ENCODE peak calls at places on chromosomes 16 and 17, in five cellular contexts. One of them, this sample, is unnamed.

GRCh38 chr17:44345497-44346026 is 460 bp downstream of the GRN start:
- DNase-seq in heart left ventricle: peak; percentile 63
- DNase-seq in tibial artery: no peak
- DNase-seq in AG04449: no peak
- DNase-seq in gastrocnemius medialis: peak; percentile 28
- DNase-seq in this sample: peak; percentile 61

GRCh38 chr17:28750178-28751047 is 6.6 kb downstream of the TRAF4 start:
- DNase-seq in tibial artery: peak; percentile 95
- DNase-seq in AG04449: no peak
- DNase-seq in gastrocnemius medialis: peak; percentile 84
- DNase-seq in heart left ventricle: peak; percentile 94
- DNase-seq in this sample: no peak

GRCh38 chr17:82866521-82867214 is 26.8 kb upstream of the ZNF750 start:
- DNase-seq in tibial artery: no peak
- DNase-seq in gastrocnemius medialis: no peak
- DNase-seq in heart left ventricle: peak; percentile 68
- DNase-seq in AG04449: no peak
- DNase-seq in this sample: no peak

GRCh38 chr17:38752930-38753506 is 477 bp downstream of the PSMB3 start:
- DNase-seq in gastrocnemius medialis: no peak
- DNase-seq in heart left ventricle: no peak
- DNase-seq in AG04449: no peak
- DNase-seq in tibial artery: no peak
- DNase-seq in this sample: no peak

GRCh38 chr17:36142230-36142629 is 34.2 kb downstream of the TBC1D3B start:
- DNase-seq in heart left ventricle: no peak
- DNase-seq in tibial artery: no peak
- DNase-seq in AG04449: no peak
- DNase-seq in gastrocnemius medialis: no peak
- DNase-seq in this sample: no peak

GRCh38 chr16:55701442-55702319 is 45.9 kb downstream of the SLC6A2 start:
- DNase-seq in tibial artery: peak; percentile 39
- DNase-seq in gastrocnemius medialis: peak; percentile 7
- DNase-seq in heart left ventricle: peak; percentile 66
- DNase-seq in AG04449: no peak
- DNase-seq in this sample: no peak

GRCh38 chr16:3589001-3589400 is 11.8 kb upstream of the NLRC3 start:
- DNase-seq in gastrocnemius medialis: no peak
- DNase-seq in tibial artery: no peak
- DNase-seq in AG04449: no peak
- DNase-seq in heart left ventricle: no peak
- DNase-seq in this sample: no peak

GRCh38 chr16:73057369-73058210 is 9.7 kb upstream of the ZFHX3 start:
- DNase-seq in tibial artery: no peak
- DNase-seq in heart left ventricle: peak; percentile 58
- DNase-seq in AG04449: no peak
- DNase-seq in gastrocnemius medialis: no peak
- DNase-seq in this sample: no peak

GRCh38 chr16:58196898-58197313 is 1.0 kb downstream of the CSNK2A2 start:
- DNase-seq in tibial artery: no peak
- DNase-seq in AG04449: no peak
- DNase-seq in heart left ventricle: no peak
- DNase-seq in gastrocnemius medialis: no peak
- DNase-seq in this sample: no peak

GRCh38 chr16:4350365-4350786 is 745 bp downstream of the PAM16 start:
- DNase-seq in tibial artery: no peak
- DNase-seq in AG04449: no peak
- DNase-seq in heart left ventricle: no peak
- DNase-seq in gastrocnemius medialis: no peak
- DNase-seq in this sample: no peak

GRCh38 chr17:82322526-82323453 is 5.4 kb upstream of the CD7 start:
- DNase-seq in tibial artery: no peak
- DNase-seq in gastrocnemius medialis: no peak
- DNase-seq in heart left ventricle: no peak
- DNase-seq in AG04449: no peak
- DNase-seq in this sample: no peak

GRCh38 chr17:63450551-63450950 is 4.4 kb upstream of the CYB561 start:
- DNase-seq in gastrocnemius medialis: no peak
- DNase-seq in tibial artery: no peak
- DNase-seq in heart left ventricle: no peak
- DNase-seq in AG04449: no peak
- DNase-seq in this sample: no peak

GRCh38 chr17:59914274-59914854 is 21.4 kb downstream of the RPS6KB1 start:
- DNase-seq in gastrocnemius medialis: no peak
- DNase-seq in tibial artery: no peak
- DNase-seq in AG04449: no peak
- DNase-seq in heart left ventricle: no peak
- DNase-seq in this sample: no peak

GRCh38 chr17:15882058-15882720 is 62.7 kb upstream of the ADORA2B start:
- DNase-seq in tibial artery: no peak
- DNase-seq in gastrocnemius medialis: no peak
- DNase-seq in heart left ventricle: no peak
- DNase-seq in AG04449: no peak
- DNase-seq in this sample: no peak

GRCh38 chr17:76278268-76278908 is 13.2 kb downstream of the UBALD2 start:
- DNase-seq in tibial artery: no peak
- DNase-seq in heart left ventricle: no peak
- DNase-seq in AG04449: no peak
- DNase-seq in gastrocnemius medialis: no peak
- DNase-seq in this sample: no peak

GRCh38 chr17:37361543-37361942 is 14.2 kb upstream of the C17orf78 start:
- DNase-seq in tibial artery: no peak
- DNase-seq in gastrocnemius medialis: no peak
- DNase-seq in heart left ventricle: no peak
- DNase-seq in AG04449: no peak
- DNase-seq in this sample: no peak

GRCh38 chr17:61575352-61575975 is 15.6 kb downstream of the NACA2 start:
- DNase-seq in heart left ventricle: no peak
- DNase-seq in tibial artery: no peak
- DNase-seq in AG04449: no peak
- DNase-seq in gastrocnemius medialis: no peak
- DNase-seq in this sample: no peak

GRCh38 chr17:36928450-36929125 is 8.7 kb upstream of the LHX1 start:
- DNase-seq in gastrocnemius medialis: no peak
- DNase-seq in heart left ventricle: no peak
- DNase-seq in AG04449: no peak
- DNase-seq in tibial artery: no peak
- DNase-seq in this sample: no peak

GRCh38 chr17:82925336-82925735 is 85.5 kb upstream of the ZNF750 start:
- DNase-seq in gastrocnemius medialis: no peak
- DNase-seq in heart left ventricle: no peak
- DNase-seq in AG04449: no peak
- DNase-seq in tibial artery: no peak
- DNase-seq in this sample: no peak

GRCh38 chr16:26453215-26453614 is 613.5 kb upstream of the C16orf82 start:
- DNase-seq in heart left ventricle: no peak
- DNase-seq in AG04449: no peak
- DNase-seq in gastrocnemius medialis: no peak
- DNase-seq in tibial artery: no peak
- DNase-seq in this sample: no peak
- TF ChIP-seq CTCF in heart left ventricle: no peak
- TF ChIP-seq CTCF in AG04449: no peak
- TF ChIP-seq CTCF in gastrocnemius medialis: no peak
- TF ChIP-seq CTCF in tibial artery: no peak
- TF ChIP-seq CTCF in this sample: no peak

GRCh38 chr16:76303637-76304314 is 26.6 kb downstream of the CNTNAP4 start:
- DNase-seq in AG04449: no peak
- DNase-seq in tibial artery: no peak
- DNase-seq in gastrocnemius medialis: no peak
- DNase-seq in heart left ventricle: no peak
- DNase-seq in this sample: no peak
- H3K4me3 ChIP-seq in AG04449: no peak overlapping the region
- H3K4me3 ChIP-seq in tibial artery: no peak overlapping the region
- H3K4me3 ChIP-seq in gastrocnemius medialis: no peak overlapping the region
- H3K4me3 ChIP-seq in heart left ventricle: no peak overlapping the region
- H3K4me3 ChIP-seq in this sample: no peak overlapping the region

DNA sequence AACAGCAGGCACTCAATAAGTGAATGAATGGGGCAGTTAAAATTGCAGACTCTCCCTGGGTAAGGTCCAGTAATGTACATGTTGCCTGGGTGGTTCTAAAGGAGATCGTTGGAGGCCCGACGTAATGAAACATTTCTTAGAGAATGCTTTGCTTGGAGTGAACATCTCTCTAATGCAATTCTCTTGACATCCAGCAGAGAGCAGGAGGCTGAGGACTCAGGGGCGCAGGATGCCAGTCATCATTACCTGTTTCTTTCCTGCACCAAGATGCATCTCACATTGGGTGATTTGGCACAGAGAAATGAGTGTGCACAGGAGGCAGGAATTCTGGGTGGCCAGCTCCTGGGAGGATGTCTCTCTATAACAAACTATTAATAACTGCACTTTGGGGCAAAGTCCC is 130.3 kb upstream of the RBBP6 start:
- DNase-seq in gastrocnemius medialis: no peak
- DNase-seq in AG04449: no peak
- DNase-seq in tibial artery: no peak
- DNase-seq in heart left ventricle: no peak
- DNase-seq in this sample: no peak
- TF ChIP-seq CTCF in gastrocnemius medialis: no peak
- TF ChIP-seq CTCF in AG04449: no peak
- TF ChIP-seq CTCF in tibial artery: no peak
- TF ChIP-seq CTCF in heart left ventricle: no peak
- TF ChIP-seq CTCF in this sample: no peak

GRCh38 chr17:2580641-2581040 is 12.8 kb upstream of the PAFAH1B1 start:
- DNase-seq in gastrocnemius medialis: no peak
- DNase-seq in tibial artery: no peak
- DNase-seq in AG04449: no peak
- DNase-seq in heart left ventricle: no peak
- DNase-seq in this sample: no peak
- H3K4me3 ChIP-seq in gastrocnemius medialis: no peak overlapping the region
- H3K4me3 ChIP-seq in tibial artery: no peak overlapping the region
- H3K4me3 ChIP-seq in AG04449: no peak overlapping the region
- H3K4me3 ChIP-seq in heart left ventricle: no peak overlapping the region
- H3K4me3 ChIP-seq in this sample: no peak overlapping the region

This sample was measured in kidney epithelial cell.